ENCODE peak calls at places on chromosomes 5 and 9, in nine cellular contexts. E is mucosa of descending colon; K is Peyer's patch; W is neuronal stem cell; L is ovary; Z is fibroblast of mammary gland; Q is CD8-positive, alpha-beta T cell; U is esophagus squamous epithelium; N is HFF-Myc. S is an unnamed sample.

GRCh38 chr5:123517479-123517878 is 5.5 kb downstream of the CSNK1G3 start:
- DNase-seq in E (no peak), K (no peak), W (no peak), L (no peak), Z (no peak), Q (no peak), U (no peak), N (no peak), S (no peak)

GRCh38 chr5:79133121-79133656 is 21.6 kb downstream of the BHMT start:
- DNase-seq in E (no peak), K (no peak), W (peak; percentile 24), L (no peak), Z (peak; percentile 63), Q (no peak), U (no peak), N (peak; percentile 31), S (peak; percentile 45)

GRCh38 chr5:16809816-16810502 is 126.1 kb downstream of the MYO10 start:
- DNase-seq in E (no peak), K (no peak), W (no peak), L (peak; percentile 54), Z (peak; percentile 49), Q (no peak), U (no peak), N (no peak), S (no peak)

GRCh38 chr9:129561594-129562281 is 59.2 kb downstream of the C9orf50 start:
- DNase-seq in E (no peak), K (no peak), W (no peak), L (peak; percentile 61), Z (no peak), Q (no peak), U (no peak), N (no peak), S (no peak)

GRCh38 chr5:92749943-92750342 is 831.1 kb downstream of the NR2F1-AS1 start:
- DNase-seq in E (no peak), K (no peak), W (peak; percentile 66), L (no peak), Z (peak; percentile 54), Q (no peak), U (no peak), N (no peak), S (peak; percentile 45)

GRCh38 chr9:21750021-21750735 is 52.3 kb upstream of the MTAP start:
- DNase-seq in E (no peak), K (no peak), W (no peak), L (no peak), Z (peak; percentile 70), Q (no peak), U (no peak), N (no peak), S (no peak)

GRCh38 chr5:56511442-56511841 is 278.3 kb upstream of the ANKRD55 start:
- DNase-seq in E (no peak), K (no peak), W (no peak), L (no peak), Z (no peak), Q (no peak), U (no peak), N (no peak), S (no peak)

GRCh38 chr5:164345173-164345572 is 839.8 kb downstream of the MAT2B start:
- DNase-seq in E (no peak), K (no peak), W (no peak), L (no peak), Z (peak; percentile 49), Q (no peak), U (no peak), N (no peak), S (no peak)

GRCh38 chr5:143063175-143063970 is 293.2 kb downstream of the ARHGAP26 start:
- DNase-seq in E (peak; percentile 36), K (peak; percentile 56), W (no peak), L (peak; percentile 65), Z (peak; percentile 74), Q (no peak), U (no peak), N (no peak), S (no peak)

GRCh38 chr5:1503301-1504243 is 20.2 kb downstream of the LPCAT1 start:
- DNase-seq in E (no peak), K (peak; percentile 80), W (no peak), L (no peak), Z (no peak), Q (peak; percentile 37), U (no peak), N (no peak), S (no peak)

GRCh38 chr5:154193636-154194035 is 3.1 kb downstream of the GALNT10 start:
- DNase-seq in E (no peak), K (no peak), W (no peak), L (no peak), Z (peak; percentile 57), Q (no peak), U (no peak), N (no peak), S (no peak)

GRCh38 chr9:21770877-21771560 is 31.4 kb upstream of the MTAP start:
- DNase-seq in E (no peak), K (no peak), W (no peak), L (no peak), Z (peak; percentile 90), Q (no peak), U (no peak), N (peak; percentile 38), S (peak; percentile 51)

GRCh38 chr5:27087820-27088219 is 49.4 kb upstream of the CDH9 start:
- DNase-seq in E (no peak), K (no peak), W (no peak), L (no peak), Z (no peak), Q (no peak), U (no peak), N (no peak), S (no peak)

GRCh38 chr5:116097301-116097700 is 12.5 kb downstream of the COMMD10 start:
- DNase-seq in E (no peak), K (no peak), W (no peak), L (no peak), Z (no peak), Q (no peak), U (no peak), N (no peak), S (no peak)

GRCh38 chr9:98046161-98046543 is 10.4 kb upstream of the NANS start:
- DNase-seq in E (no peak), K (no peak), W (no peak), L (no peak), Z (no peak), Q (no peak), U (no peak), N (no peak), S (no peak)

GRCh38 chr9:98049668-98050067 is 6.9 kb upstream of the NANS start:
- DNase-seq in E (no peak), K (no peak), W (no peak), L (no peak), Z (no peak), Q (no peak), U (no peak), N (no peak), S (no peak)

GRCh38 chr9:98047002-98047401 is 9.5 kb upstream of the NANS start:
- DNase-seq in E (no peak), K (no peak), W (no peak), L (no peak), Z (no peak), Q (no peak), U (no peak), N (no peak), S (no peak)

GRCh38 chr9:98043921-98044320 is 12.6 kb upstream of the NANS start:
- DNase-seq in E (no peak), K (peak; percentile 38), W (no peak), L (no peak), Z (no peak), Q (no peak), U (no peak), N (no peak), S (no peak)

DNA sequence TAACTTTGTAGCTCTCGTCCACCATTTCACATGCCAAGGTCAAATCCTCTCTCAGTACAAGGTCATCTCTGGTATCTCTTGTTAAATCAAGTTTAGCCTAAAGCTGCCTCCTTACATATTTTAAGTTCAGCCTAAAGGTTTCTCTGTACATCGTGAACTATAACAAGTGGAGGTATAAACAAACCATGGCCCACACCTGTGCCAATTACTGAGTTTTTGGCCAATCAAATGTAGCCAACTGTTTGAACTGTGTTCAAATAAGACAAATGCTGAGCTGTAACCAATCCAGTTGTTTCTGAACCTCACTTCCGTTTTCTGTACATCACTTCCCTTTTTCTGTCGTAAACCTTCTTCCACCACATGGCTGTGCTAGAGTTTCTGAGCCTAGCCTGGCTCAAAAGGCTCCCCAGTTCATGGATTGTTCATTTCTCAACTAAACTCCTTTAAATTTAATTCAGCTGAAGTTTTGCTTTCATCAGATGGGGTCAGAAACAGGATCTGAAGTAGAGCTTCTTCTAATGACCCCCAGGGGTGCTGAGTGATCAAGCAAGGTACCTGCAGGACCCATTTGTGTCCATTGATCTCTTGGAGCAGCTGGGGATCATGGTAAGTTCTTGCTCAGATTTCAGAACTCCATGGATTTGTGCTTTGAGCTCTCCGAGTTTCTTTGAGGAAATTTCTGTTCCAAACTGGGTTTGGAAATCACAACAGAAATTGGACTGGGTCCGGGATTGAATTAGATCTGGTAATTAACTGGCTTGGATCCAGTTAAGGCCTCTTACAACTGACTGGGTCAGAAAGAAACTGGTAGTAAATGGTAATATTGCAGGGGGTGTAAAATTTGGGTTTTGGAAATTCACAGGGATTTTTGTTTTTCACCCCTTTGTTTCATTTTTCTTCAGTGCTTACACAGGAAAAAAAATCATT is 11.0 kb upstream of the NANS start:
- DNase-seq in E (no peak), K (peak; percentile 13), W (no peak), L (no peak), Z (peak; percentile 74), Q (peak; percentile 34), U (no peak), N (no peak), S (peak; percentile 87)
- H3K4me3 ChIP-seq in E (no peak overlapping the region), K (no peak overlapping the region), W (no peak overlapping the region), L (no peak overlapping the region), Z (peak overlapping the region; percentile 52), Q (peak overlapping the region; percentile 55), U (peak overlapping the region; percentile 45), N (peak overlapping the region; percentile 16), S (peak overlapping the region; percentile 80)

GRCh38 chr9:126521551-126521950 is 92.2 kb upstream of the LMX1B start:
- DNase-seq in E (no peak), K (no peak), W (no peak), L (no peak), Z (no peak), Q (no peak), U (no peak), N (no peak), S (no peak)
- H3K4me3 ChIP-seq in E (no peak overlapping the region), K (no peak overlapping the region), W (no peak overlapping the region), L (no peak overlapping the region), Z (no peak overlapping the region), Q (no peak overlapping the region), U (no peak overlapping the region), N (no peak overlapping the region), S (no peak overlapping the region)

DNA sequence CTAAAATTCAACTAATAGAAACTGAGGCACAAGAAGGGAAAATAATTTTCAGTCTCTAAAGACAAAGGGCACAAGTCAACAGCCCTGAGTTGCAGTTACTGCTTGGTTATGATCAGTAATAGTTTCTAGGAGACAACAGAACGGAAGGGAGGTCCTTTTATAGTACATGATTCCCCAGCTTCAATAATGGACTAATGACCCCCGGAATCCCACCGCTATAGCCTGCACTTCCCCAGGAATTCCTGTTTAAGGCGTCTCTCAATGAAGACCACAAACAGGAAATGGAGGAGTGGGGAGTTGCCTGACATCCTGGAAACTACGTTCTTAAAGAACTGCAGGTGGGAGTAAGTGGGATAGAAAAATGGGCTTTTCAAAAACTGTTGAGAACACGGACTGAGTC is 60.6 kb downstream of the DIAPH1 start:
- DNase-seq in E (no peak), K (no peak), W (no peak), L (no peak), Z (peak; percentile 31), Q (no peak), U (no peak), N (no peak), S (no peak)
- H3K4me3 ChIP-seq in E (no peak overlapping the region), K (no peak overlapping the region), W (no peak overlapping the region), L (no peak overlapping the region), Z (no peak overlapping the region), Q (no peak overlapping the region), U (peak overlapping the region; percentile 41), N (no peak overlapping the region), S (no peak overlapping the region)

GRCh38 chr9:73775757-73776156 is 624.1 kb downstream of the ANXA1 start:
- DNase-seq in E (no peak), K (no peak), W (no peak), L (no peak), Z (peak; percentile 63), Q (no peak), U (no peak), N (no peak), S (no peak)
- H3K4me3 ChIP-seq in E (no peak overlapping the region), K (no peak overlapping the region), W (no peak overlapping the region), L (no peak overlapping the region), Z (no peak overlapping the region), Q (no peak overlapping the region), U (no peak overlapping the region), N (no peak overlapping the region), S (no peak overlapping the region)